ENCODE peak calls at places on chromosome 20, in seven cellular contexts. R, U, B, E, F, O and Q are unnamed samples. For H3K9me3, the result is how much of the 10 kb centered on the place peaks cover.

GRCh38 chr20:2137552-2138201 is 36.0 kb downstream of the STK35 start:
- DNase-seq in R (peak), U (no peak), B (no peak), E (no peak), F (no peak), O (no peak), Q (no peak)

GRCh38 chr20:49345538-49345937 is 67.7 kb upstream of the ZNFX1 start:
- DNase-seq in R (peak), U (no peak), B (no peak), E (no peak), F (no peak), O (no peak), Q (peak)

GRCh38 chr20:4297141-4297826 is 281.9 kb upstream of the RNF24 start:
- DNase-seq in R (peak), U (no peak), B (peak), E (peak), F (no peak), O (no peak), Q (peak)

GRCh38 chr20:52482049-52482448 is 290.5 kb upstream of the ZFP64 start:
- DNase-seq in R (no peak), U (no peak), B (no peak), E (no peak), F (no peak), O (no peak), Q (no peak)

GRCh38 chr20:33561981-33562601 is 72.2 kb downstream of the CBFA2T2 start:
- DNase-seq in R (peak), U (peak), B (peak), E (peak), F (peak), O (peak), Q (peak)

GRCh38 chr20:2706688-2707352 is 14.2 kb downstream of the EBF4 start:
- DNase-seq in R (no peak), U (no peak), B (no peak), E (no peak), F (no peak), O (no peak), Q (no peak)

GRCh38 chr20:48556956-48557355 is 270.8 kb downstream of the PREX1 start:
- DNase-seq in R (no peak), U (no peak), B (no peak), E (no peak), F (no peak), O (no peak), Q (no peak)

GRCh38 chr20:21251278-21251677 is 51.9 kb upstream of the XRN2 start:
- DNase-seq in R (no peak), U (no peak), B (no peak), E (no peak), F (no peak), O (no peak), Q (no peak)

GRCh38 chr20:57269148-57269984 is 2.9 kb upstream of the BMP7 start:
- DNase-seq in R (no peak), U (no peak), B (no peak), E (no peak), F (no peak), O (no peak), Q (no peak)

GRCh38 chr20:1302578-1303541 is 26.1 kb downstream of the SDCBP2 start:
- DNase-seq in R (no peak), U (no peak), B (no peak), E (no peak), F (no peak), O (no peak), Q (peak)

GRCh38 chr20:51533291-51534172 is 9.0 kb downstream of the NFATC2 start:
- DNase-seq in R (peak), U (no peak), B (no peak), E (no peak), F (no peak), O (no peak), Q (no peak)

GRCh38 chr20:44540834-44541233 is 19.0 kb upstream of the SERINC3 start:
- DNase-seq in R (peak), U (no peak), B (no peak), E (no peak), F (peak), O (no peak), Q (no peak)

GRCh38 chr20:57503035-57503658 is 21.8 kb downstream of the CTCFL start:
- DNase-seq in R (no peak), U (no peak), B (no peak), E (no peak), F (no peak), O (no peak), Q (no peak)

GRCh38 chr20:53800883-53801604 is 207.4 kb upstream of the ZNF217 start:
- DNase-seq in R (no peak), U (no peak), B (peak), E (no peak), F (no peak), O (peak), Q (no peak)

DNA sequence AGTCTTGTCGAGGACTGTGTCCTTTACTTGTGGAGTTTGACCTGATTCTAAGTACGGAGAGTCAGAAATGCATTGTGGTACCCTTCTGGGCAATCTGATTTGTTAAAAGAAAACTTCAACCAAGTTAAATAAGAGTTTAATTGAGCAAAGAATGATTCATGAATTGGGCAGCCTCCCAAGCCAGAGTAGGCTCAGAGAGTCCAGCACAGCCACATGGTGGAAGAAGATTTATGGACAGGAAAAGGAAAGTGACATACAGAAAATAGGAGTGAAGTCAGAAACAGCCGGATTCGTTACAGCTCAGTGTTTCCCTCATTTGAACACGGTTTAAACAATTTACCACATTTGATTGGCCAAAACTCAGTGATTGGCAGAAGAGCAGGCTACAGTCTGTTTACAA is 329.2 kb downstream of the DHX35 start:
- DNase-seq in R (no peak), U (no peak), B (peak), E (no peak), F (peak), O (no peak), Q (no peak)
- TF ChIP-seq CTCF in R (no peak), U (no peak), B (no peak), E (no peak), F (no peak), O (no peak), Q (no peak)

DNA sequence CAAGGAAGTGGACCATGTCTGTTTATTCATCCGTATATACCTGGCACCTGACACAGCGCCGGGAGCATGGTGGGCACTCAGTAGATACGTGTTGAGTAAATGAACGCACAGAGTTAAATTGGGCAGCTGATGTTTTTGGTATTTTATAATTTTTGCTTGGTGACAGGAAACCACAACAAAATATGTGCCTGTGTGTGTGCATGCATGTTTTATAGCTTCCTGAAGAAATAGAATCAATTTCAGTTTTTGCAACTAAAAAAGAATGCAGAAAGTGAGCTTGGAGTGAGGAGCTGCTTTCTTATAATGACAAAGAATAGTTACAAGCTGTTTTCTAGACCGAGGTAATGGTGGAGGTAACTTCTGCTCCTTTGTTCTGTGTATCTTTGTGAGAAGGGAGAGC is 91.5 kb downstream of the PLCB4 start:
- DNase-seq in R (no peak), U (no peak), B (no peak), E (no peak), F (no peak), O (no peak), Q (no peak)
- H3K4me3 ChIP-seq in R (no peak), U (no peak), B (no peak), E (peak), F (no peak), O (no peak), Q (no peak)

GRCh38 chr20:30511322-30512030 is 746.0 kb upstream of the DEFB115 start:
- DNase-seq in R (no peak), U (no peak), B (no peak), E (no peak), F (no peak), O (no peak), Q (no peak)
- H3K9me3 ChIP-seq in R (under half), U (under half), B (under half), E (under half), F (under half), O (under half), Q (under half)

GRCh38 chr20:13261460-13262301 is 40.6 kb downstream of the ISM1 start:
- DNase-seq in R (peak), U (peak), B (peak), E (peak), F (peak), O (peak), Q (peak)
- TF ChIP-seq CTCF in R (peak), U (no peak), B (peak), E (peak), F (peak), O (peak), Q (peak)

GRCh38 chr20:50416269-50416863 is 93.8 kb upstream of the PTPN1 start:
- DNase-seq in R (no peak), U (no peak), B (no peak), E (no peak), F (no peak), O (no peak), Q (peak)
- H3K4me3 ChIP-seq in R (no peak), U (no peak), B (no peak), E (peak), F (no peak), O (no peak), Q (peak)

DNA sequence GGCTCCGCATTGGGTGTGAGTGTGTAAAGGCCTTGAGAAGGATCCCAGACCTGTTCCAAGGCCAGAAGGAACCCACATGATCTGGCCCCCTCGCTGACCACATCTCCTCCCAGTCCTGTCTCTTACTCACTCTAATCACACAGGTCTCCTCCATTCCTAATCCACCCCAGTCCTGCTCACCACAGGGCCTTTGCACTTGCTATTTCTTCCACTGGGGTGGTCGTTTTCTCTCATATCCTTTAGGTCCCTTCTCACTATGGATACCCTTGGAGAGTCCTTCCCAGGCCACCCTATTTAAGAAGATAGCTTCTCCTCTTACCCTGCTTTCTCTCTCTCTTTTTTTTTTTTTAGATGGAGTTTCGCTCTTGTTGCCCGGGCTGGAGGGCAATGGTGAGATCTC is 65.7 kb downstream of the CD40 start:
- DNase-seq in R (no peak), U (no peak), B (no peak), E (no peak), F (no peak), O (no peak), Q (no peak)
- H3K9me3 ChIP-seq in R (under half), U (under half), B (under half), E (under half), F (under half), O (under half), Q (under half)